ENCODE peak calls at places on chromosomes 2 and 18, in six cellular contexts. One of them, this sample, is unnamed. For H3K9me3, the result is how much of the 10 kb centered on the place peaks cover.

GRCh38 chr2:189086710-189087109 is 92.9 kb downstream of the COL5A2 start:
- DNase-seq in hepatocyte: no peak
- DNase-seq in adrenal gland: no peak
- DNase-seq in heart right ventricle: no peak
- DNase-seq in Peyer's patch: no peak
- DNase-seq in HCT116: no peak
- DNase-seq in this sample: no peak

GRCh38 chr2:190746971-190747761 is 98.3 kb downstream of the NAB1 start:
- DNase-seq in hepatocyte: no peak
- DNase-seq in adrenal gland: no peak
- DNase-seq in HCT116: no peak
- DNase-seq in heart right ventricle: no peak
- DNase-seq in Peyer's patch: no peak
- DNase-seq in this sample: no peak

GRCh38 chr2:202061695-202062094 is 11.4 kb upstream of the KIAA2012 start:
- DNase-seq in hepatocyte: no peak
- DNase-seq in HCT116: no peak
- DNase-seq in Peyer's patch: no peak
- DNase-seq in adrenal gland: no peak
- DNase-seq in heart right ventricle: no peak
- DNase-seq in this sample: no peak

GRCh38 chr2:188078544-188078943 is 213.1 kb upstream of the GULP1 start:
- DNase-seq in adrenal gland: no peak
- DNase-seq in hepatocyte: no peak
- DNase-seq in heart right ventricle: no peak
- DNase-seq in Peyer's patch: no peak
- DNase-seq in HCT116: no peak
- DNase-seq in this sample: no peak

GRCh38 chr2:172634477-172634876 is 78.6 kb downstream of the PDK1 start:
- DNase-seq in HCT116: no peak
- DNase-seq in Peyer's patch: no peak
- DNase-seq in heart right ventricle: no peak
- DNase-seq in hepatocyte: no peak
- DNase-seq in adrenal gland: no peak
- DNase-seq in this sample: no peak

GRCh38 chr2:165113414-165113813 is 90.4 kb downstream of the SCN3A start:
- DNase-seq in hepatocyte: peak
- DNase-seq in adrenal gland: no peak
- DNase-seq in HCT116: no peak
- DNase-seq in heart right ventricle: no peak
- DNase-seq in Peyer's patch: no peak
- DNase-seq in this sample: no peak

GRCh38 chr2:233964581-233964980 is 47.4 kb downstream of the TRPM8 start:
- DNase-seq in HCT116: no peak
- DNase-seq in heart right ventricle: no peak
- DNase-seq in Peyer's patch: no peak
- DNase-seq in hepatocyte: no peak
- DNase-seq in adrenal gland: no peak
- DNase-seq in this sample: no peak

GRCh38 chr2:73408198-73408597 is 22.6 kb downstream of the ALMS1 start:
- DNase-seq in adrenal gland: no peak
- DNase-seq in HCT116: no peak
- DNase-seq in heart right ventricle: no peak
- DNase-seq in hepatocyte: no peak
- DNase-seq in Peyer's patch: no peak
- DNase-seq in this sample: no peak

GRCh38 chr2:167103028-167103756 is 214.9 kb downstream of the XIRP2 start:
- DNase-seq in HCT116: no peak
- DNase-seq in hepatocyte: no peak
- DNase-seq in heart right ventricle: no peak
- DNase-seq in Peyer's patch: no peak
- DNase-seq in adrenal gland: no peak
- DNase-seq in this sample: no peak

GRCh38 chr2:201260302-201260800 is at the start of gene CASP8:
- DNase-seq in Peyer's patch: peak
- DNase-seq in HCT116: no peak
- DNase-seq in hepatocyte: no peak
- DNase-seq in adrenal gland: no peak
- DNase-seq in heart right ventricle: no peak
- DNase-seq in this sample: peak

GRCh38 chr2:235672720-235673119 is 178.9 kb downstream of the AGAP1 start:
- DNase-seq in Peyer's patch: no peak
- DNase-seq in hepatocyte: no peak
- DNase-seq in adrenal gland: no peak
- DNase-seq in HCT116: no peak
- DNase-seq in heart right ventricle: no peak
- DNase-seq in this sample: no peak

GRCh38 chr2:239263937-239264837 is 136.6 kb downstream of the HDAC4 start:
- DNase-seq in heart right ventricle: no peak
- DNase-seq in Peyer's patch: peak
- DNase-seq in HCT116: no peak
- DNase-seq in hepatocyte: peak
- DNase-seq in adrenal gland: peak
- DNase-seq in this sample: no peak

GRCh38 chr2:231259104-231259503 is 60.7 kb downstream of the ARMC9 start:
- DNase-seq in HCT116: no peak
- DNase-seq in hepatocyte: no peak
- DNase-seq in adrenal gland: no peak
- DNase-seq in Peyer's patch: no peak
- DNase-seq in heart right ventricle: no peak
- DNase-seq in this sample: no peak

GRCh38 chr2:43224131-43224570 is 2.3 kb downstream of the ZFP36L2 start:
- DNase-seq in heart right ventricle: peak
- DNase-seq in adrenal gland: peak
- DNase-seq in HCT116: no peak
- DNase-seq in hepatocyte: peak
- DNase-seq in Peyer's patch: peak
- DNase-seq in this sample: peak

GRCh38 chr2:60581461-60582282 is 28.2 kb upstream of the BCL11A start:
- DNase-seq in HCT116: no peak
- DNase-seq in adrenal gland: peak
- DNase-seq in hepatocyte: peak
- DNase-seq in heart right ventricle: peak
- DNase-seq in Peyer's patch: peak
- DNase-seq in this sample: peak

GRCh38 chr2:26737221-26737620 is 26.9 kb upstream of the SLC35F6 start:
- DNase-seq in HCT116: no peak
- DNase-seq in adrenal gland: no peak
- DNase-seq in hepatocyte: no peak
- DNase-seq in heart right ventricle: no peak
- DNase-seq in Peyer's patch: no peak
- DNase-seq in this sample: no peak

GRCh38 chr2:72103161-72103560 is 44.5 kb downstream of the CYP26B1 start:
- DNase-seq in Peyer's patch: no peak
- DNase-seq in adrenal gland: no peak
- DNase-seq in heart right ventricle: no peak
- DNase-seq in HCT116: no peak
- DNase-seq in hepatocyte: no peak
- DNase-seq in this sample: no peak

GRCh38 chr18:48003426-48004349 is 73.2 kb upstream of the SMAD2 start:
- DNase-seq in hepatocyte: no peak
- DNase-seq in heart right ventricle: no peak
- DNase-seq in HCT116: peak
- DNase-seq in Peyer's patch: no peak
- DNase-seq in adrenal gland: peak
- DNase-seq in this sample: no peak

GRCh38 chr18:79856119-79857080 is 58.7 kb downstream of the KCNG2 start:
- DNase-seq in adrenal gland: no peak
- DNase-seq in hepatocyte: peak
- DNase-seq in Peyer's patch: peak
- DNase-seq in heart right ventricle: no peak
- DNase-seq in HCT116: no peak
- DNase-seq in this sample: no peak

GRCh38 chr2:59875836-59876235 is 677.6 kb downstream of the BCL11A start:
- DNase-seq in Peyer's patch: no peak
- DNase-seq in heart right ventricle: no peak
- DNase-seq in adrenal gland: no peak
- DNase-seq in HCT116: no peak
- DNase-seq in hepatocyte: no peak
- DNase-seq in this sample: no peak

GRCh38 chr2:141557329-141558098 is 573.3 kb downstream of the LRP1B start:
- DNase-seq in Peyer's patch: no peak
- DNase-seq in adrenal gland: no peak
- DNase-seq in HCT116: no peak
- DNase-seq in hepatocyte: peak
- DNase-seq in heart right ventricle: no peak
- DNase-seq in this sample: no peak

GRCh38 chr18:36850527-36851201 is 21.7 kb downstream of the KIAA1328 start:
- DNase-seq in hepatocyte: peak
- DNase-seq in Peyer's patch: no peak
- DNase-seq in heart right ventricle: no peak
- DNase-seq in adrenal gland: peak
- DNase-seq in HCT116: peak
- DNase-seq in this sample: no peak

GRCh38 chr2:32008811-32009478 is 1.9 kb downstream of the MEMO1 start:
- DNase-seq in HCT116: no peak
- DNase-seq in adrenal gland: peak
- DNase-seq in Peyer's patch: no peak
- DNase-seq in hepatocyte: peak
- DNase-seq in heart right ventricle: no peak
- DNase-seq in this sample: no peak

GRCh38 chr2:99876956-99877355 is 265.4 kb downstream of the AFF3 start:
- DNase-seq in adrenal gland: no peak
- DNase-seq in HCT116: no peak
- DNase-seq in heart right ventricle: no peak
- DNase-seq in hepatocyte: no peak
- DNase-seq in Peyer's patch: no peak
- DNase-seq in this sample: no peak

GRCh38 chr2:233129351-233129978 is 69.3 kb downstream of the INPP5D start:
- DNase-seq in heart right ventricle: no peak
- DNase-seq in HCT116: peak
- DNase-seq in adrenal gland: no peak
- DNase-seq in Peyer's patch: no peak
- DNase-seq in hepatocyte: no peak
- DNase-seq in this sample: no peak

GRCh38 chr2:14136030-14136429 is 496.5 kb upstream of the LRATD1 start:
- DNase-seq in Peyer's patch: no peak
- DNase-seq in hepatocyte: no peak
- DNase-seq in HCT116: no peak
- DNase-seq in adrenal gland: no peak
- DNase-seq in heart right ventricle: no peak
- DNase-seq in this sample: no peak

GRCh38 chr2:14134737-14135136 is 497.8 kb upstream of the LRATD1 start:
- DNase-seq in HCT116: no peak
- DNase-seq in heart right ventricle: no peak
- DNase-seq in adrenal gland: no peak
- DNase-seq in hepatocyte: no peak
- DNase-seq in Peyer's patch: no peak
- DNase-seq in this sample: no peak

GRCh38 chr2:14132386-14132785 is 500.1 kb upstream of the LRATD1 start:
- DNase-seq in HCT116: no peak
- DNase-seq in hepatocyte: no peak
- DNase-seq in heart right ventricle: no peak
- DNase-seq in adrenal gland: no peak
- DNase-seq in Peyer's patch: no peak
- DNase-seq in this sample: no peak

GRCh38 chr2:14140009-14140408 is 492.5 kb upstream of the LRATD1 start:
- DNase-seq in adrenal gland: no peak
- DNase-seq in hepatocyte: no peak
- DNase-seq in Peyer's patch: no peak
- DNase-seq in HCT116: no peak
- DNase-seq in heart right ventricle: no peak
- DNase-seq in this sample: no peak

DNA sequence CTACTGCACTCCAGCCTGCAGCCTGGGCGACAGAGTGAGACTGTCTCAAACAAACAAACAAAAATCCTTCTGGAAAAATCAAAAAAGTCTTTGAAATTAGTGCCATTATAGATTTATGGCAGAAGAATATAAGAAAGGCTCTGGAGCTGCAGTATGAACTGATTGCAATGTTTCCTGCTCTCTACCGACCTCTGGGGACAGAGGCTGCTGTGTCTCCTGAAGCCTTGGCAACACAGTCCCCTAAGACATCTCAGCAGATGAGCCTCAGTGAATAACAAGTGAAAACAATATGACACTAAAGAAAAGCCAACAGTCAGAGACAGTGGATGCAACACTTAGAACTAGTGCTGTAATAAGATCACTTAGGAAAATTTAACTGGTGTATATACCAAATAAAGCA is 494.9 kb upstream of the LRATD1 start:
- DNase-seq in adrenal gland: no peak
- DNase-seq in heart right ventricle: no peak
- DNase-seq in Peyer's patch: no peak
- DNase-seq in hepatocyte: peak
- DNase-seq in HCT116: no peak
- DNase-seq in this sample: no peak
- TF ChIP-seq CTCF in adrenal gland: peak
- TF ChIP-seq CTCF in heart right ventricle: no peak
- TF ChIP-seq CTCF in Peyer's patch: peak
- TF ChIP-seq CTCF in hepatocyte: peak
- TF ChIP-seq CTCF in HCT116: no peak
- TF ChIP-seq CTCF in this sample: no peak

GRCh38 chr2:39514825-39515224 is 77.7 kb upstream of the MAP4K3 start:
- DNase-seq in HCT116: no peak
- DNase-seq in Peyer's patch: no peak
- DNase-seq in hepatocyte: no peak
- DNase-seq in heart right ventricle: no peak
- DNase-seq in adrenal gland: no peak
- DNase-seq in this sample: no peak

GRCh38 chr2:39517102-39517436 is 80.0 kb upstream of the MAP4K3 start:
- DNase-seq in hepatocyte: no peak
- DNase-seq in HCT116: no peak
- DNase-seq in Peyer's patch: no peak
- DNase-seq in adrenal gland: no peak
- DNase-seq in heart right ventricle: no peak
- DNase-seq in this sample: no peak

GRCh38 chr2:39516347-39517101 is 79.4 kb upstream of the MAP4K3 start:
- DNase-seq in HCT116: no peak
- DNase-seq in Peyer's patch: no peak
- DNase-seq in adrenal gland: no peak
- DNase-seq in hepatocyte: peak
- DNase-seq in heart right ventricle: peak
- DNase-seq in this sample: no peak

GRCh38 chr2:39515897-39516346 is 78.8 kb upstream of the MAP4K3 start:
- DNase-seq in heart right ventricle: no peak
- DNase-seq in hepatocyte: no peak
- DNase-seq in adrenal gland: no peak
- DNase-seq in Peyer's patch: no peak
- DNase-seq in HCT116: no peak
- DNase-seq in this sample: no peak

GRCh38 chr2:39515273-39515896 is 78.3 kb upstream of the MAP4K3 start:
- DNase-seq in Peyer's patch: no peak
- DNase-seq in heart right ventricle: no peak
- DNase-seq in hepatocyte: no peak
- DNase-seq in adrenal gland: no peak
- DNase-seq in HCT116: no peak
- DNase-seq in this sample: no peak
- H3K27ac ChIP-seq in Peyer's patch: peak
- H3K27ac ChIP-seq in heart right ventricle: peak
- H3K27ac ChIP-seq in hepatocyte: peak
- H3K27ac ChIP-seq in adrenal gland: no peak
- H3K27ac ChIP-seq in HCT116: no peak
- H3K27ac ChIP-seq in this sample: no peak

GRCh38 chr2:47127862-47128543 is 27.1 kb downstream of the STPG4 start:
- DNase-seq in Peyer's patch: no peak
- DNase-seq in adrenal gland: no peak
- DNase-seq in HCT116: no peak
- DNase-seq in hepatocyte: no peak
- DNase-seq in heart right ventricle: no peak
- DNase-seq in this sample: no peak
- H3K9me3 ChIP-seq in Peyer's patch: under half
- H3K9me3 ChIP-seq in adrenal gland: under half
- H3K9me3 ChIP-seq in HCT116: under half
- H3K9me3 ChIP-seq in hepatocyte: under half
- H3K9me3 ChIP-seq in heart right ventricle: under half
- H3K9me3 ChIP-seq in this sample: under half

GRCh38 chr18:26804474-26804873 is 61.0 kb downstream of the AQP4 start:
- DNase-seq in hepatocyte: peak
- DNase-seq in HCT116: no peak
- DNase-seq in Peyer's patch: no peak
- DNase-seq in adrenal gland: no peak
- DNase-seq in heart right ventricle: no peak
- DNase-seq in this sample: no peak
- TF ChIP-seq CTCF in hepatocyte: peak
- TF ChIP-seq CTCF in HCT116: peak
- TF ChIP-seq CTCF in Peyer's patch: peak
- TF ChIP-seq CTCF in adrenal gland: peak
- TF ChIP-seq CTCF in heart right ventricle: peak
- TF ChIP-seq CTCF in this sample: no peak

This sample was measured in CD4-positive, alpha-beta T cell.